ENCODE peak calls at places on chromosomes 13 and 19, in ten cellular contexts. B is GOT3; U is IMR-90; W is CD8-positive, alpha-beta memory T cell; L is GM23248; Y is stimulated activated CD4-positive, alpha-beta T cell treated with anti-CD3 and anti-CD28 coated beads, TNF-alpha, amount 100 ng/mL, for 48 hours; O is OCI-M1; N is activated naive CD4-positive, alpha-beta T cell treated with Interleukin-2 at 50 U/mL for 16 hours; H is activated CD8-positive, alpha-beta memory T cell treated with anti-CD3 and anti-CD28 coated beads for 48 hours; Z is AG09319. Q is an unnamed sample.

GRCh38 chr13:78630509-78630908 is 27.2 kb upstream of the POU4F1 start:
- DNase-seq in B (no peak), U (no peak), H (no peak), W (no peak), N (no peak), Z (no peak), Y (no peak), O (no peak), L (no peak), Q (no peak)

GRCh38 chr19:53917356-53917755 is 8.3 kb downstream of the CACNG7 start:
- DNase-seq in W (no peak), Y (no peak), H (no peak), L (no peak), U (no peak), O (no peak), Z (no peak), B (no peak), N (no peak), Q (no peak)

GRCh38 chr13:49655906-49656305 is 27.6 kb downstream of the ARL11 start:
- DNase-seq in Z (no peak), U (peak; percentile 56), L (peak; percentile 61), H (no peak), N (no peak), B (no peak), O (no peak), Y (no peak), W (no peak), Q (no peak)

GRCh38 chr13:45546410-45546765 is 69.2 kb downstream of the ERICH6B start:
- DNase-seq in W (no peak), L (no peak), O (no peak), Y (no peak), N (no peak), Z (no peak), H (no peak), B (no peak), U (no peak), Q (no peak)

GRCh38 chr13:45121421-45121820 is 1.1 kb downstream of the GTF2F2 start:
- DNase-seq in Z (no peak), U (peak; percentile 53), N (no peak), Y (no peak), H (no peak), L (peak; percentile 65), W (no peak), O (peak; percentile 43), B (no peak), Q (no peak)

GRCh38 chr13:28494861-28495585 is at the start of gene FLT1:
- DNase-seq in U (peak; percentile 38), Z (no peak), N (no peak), L (peak; percentile 70), B (no peak), Y (peak; percentile 45), O (no peak), W (peak; percentile 53), H (no peak), Q (no peak)

GRCh38 chr13:59269476-59269875 is 894.3 kb downstream of the DIAPH3 start:
- DNase-seq in Z (peak; percentile 16), Y (no peak), B (no peak), N (no peak), L (peak; percentile 5), W (no peak), U (peak; percentile 72), O (no peak), H (no peak), Q (no peak)

GRCh38 chr19:1618157-1619093 is 13.2 kb upstream of the UQCR11 start:
- DNase-seq in Z (no peak), N (peak; percentile 21), U (no peak), O (peak; percentile 14), Y (no peak), H (no peak), L (peak; percentile 40), B (no peak), W (no peak), Q (peak; percentile 36)

GRCh38 chr13:20090349-20090748 is 70.5 kb downstream of the GJA3 start:
- DNase-seq in U (no peak), Z (no peak), W (peak; percentile 17), O (peak; percentile 26), B (no peak), H (no peak), Y (no peak), N (no peak), L (peak; percentile 38), Q (no peak)

GRCh38 chr13:101681834-101682233 is 229.4 kb downstream of the ITGBL1 start:
- DNase-seq in W (no peak), B (no peak), N (no peak), L (peak; percentile 41), Z (no peak), O (no peak), U (peak; percentile 28), H (no peak), Y (no peak), Q (no peak)

GRCh38 chr19:49216076-49216475 is 58.5 kb downstream of the TRPM4 start:
- DNase-seq in L (peak; percentile 58), W (no peak), N (no peak), Y (no peak), H (no peak), O (no peak), Z (no peak), B (no peak), U (peak; percentile 57), Q (no peak)

GRCh38 chr19:42594617-42595489 is at the start of gene CEACAM8:
- DNase-seq in U (no peak), Y (no peak), N (no peak), H (no peak), O (no peak), B (no peak), L (no peak), W (no peak), Z (no peak), Q (no peak)

GRCh38 chr19:38336638-38337359 is 1.2 kb downstream of the CATSPERG start:
- DNase-seq in B (peak; percentile 73), N (peak; percentile 95), Y (peak; percentile 97), H (peak; percentile 84), L (peak; percentile 97), U (peak; percentile 86), Z (peak; percentile 72), W (peak; percentile 93), O (peak; percentile 99), Q (peak; percentile 97)

GRCh38 chr19:48999481-49000325 is 6.0 kb downstream of the RUVBL2 start:
- DNase-seq in O (peak; percentile 69), Y (peak; percentile 72), N (peak; percentile 74), W (peak; percentile 44), B (no peak), H (no peak), L (peak; percentile 91), Z (no peak), U (peak; percentile 67), Q (no peak)

GRCh38 chr19:16566161-16566560 is 6.1 kb downstream of the SLC35E1 start:
- DNase-seq in B (no peak), N (peak; percentile 73), W (peak; percentile 89), U (no peak), Y (no peak), H (no peak), O (no peak), Z (no peak), L (no peak), Q (no peak)